ENCODE peak calls at places on chromosomes 13 and 19, in five cellular contexts. Z is ovary, H is adrenal gland, G is breast epithelium, Q is Peyer's patch. M is an unnamed sample.

GRCh38 chr13:107518292-107518691 is 697.0 kb downstream of the LIG4 start:
- DNase-seq in Z (no peak), H (no peak), G (no peak), Q (no peak), M (no peak)

GRCh38 chr19:14081797-14082674 is 3.5 kb downstream of the C19orf67 start:
- DNase-seq in Q (peak), Z (peak), G (peak), H (no peak), M (peak)

GRCh38 chr13:77502104-77502720 is 33.3 kb upstream of the SCEL start:
- DNase-seq in Q (no peak), Z (no peak), G (no peak), H (no peak), M (no peak)

GRCh38 chr19:54415208-54415900 is at the start of gene TTYH1:
- DNase-seq in H (no peak), Q (no peak), Z (no peak), G (no peak), M (no peak)

GRCh38 chr13:113669231-113669870 is 2.3 kb downstream of the GRK1 start:
- DNase-seq in G (peak), Q (peak), Z (no peak), H (no peak), M (no peak)

GRCh38 chr19:58183822-58184215 is 958 bp downstream of the ZNF274 start:
- DNase-seq in H (no peak), Q (no peak), G (no peak), Z (no peak), M (no peak)

GRCh38 chr19:13206581-13206980 is 56.4 kb downstream of the IER2 start:
- DNase-seq in Q (no peak), Z (no peak), H (no peak), G (no peak), M (no peak)

GRCh38 chr13:57631607-57632275 is at the start of gene PCDH17:
- DNase-seq in H (peak), G (peak), Z (no peak), Q (no peak), M (peak)

GRCh38 chr19:53019684-53020083 is 6.0 kb downstream of the ERVV-1 start:
- DNase-seq in G (no peak), H (peak), Q (peak), Z (no peak), M (peak)

GRCh38 chr19:11064831-11065303 is 24.4 kb upstream of the LDLR start:
- DNase-seq in Z (peak), H (peak), Q (no peak), G (no peak), M (peak)

GRCh38 chr13:62038214-62038613 is 622.6 kb upstream of the PCDH20 start:
- DNase-seq in H (no peak), Q (no peak), Z (no peak), G (no peak), M (no peak)

DNA sequence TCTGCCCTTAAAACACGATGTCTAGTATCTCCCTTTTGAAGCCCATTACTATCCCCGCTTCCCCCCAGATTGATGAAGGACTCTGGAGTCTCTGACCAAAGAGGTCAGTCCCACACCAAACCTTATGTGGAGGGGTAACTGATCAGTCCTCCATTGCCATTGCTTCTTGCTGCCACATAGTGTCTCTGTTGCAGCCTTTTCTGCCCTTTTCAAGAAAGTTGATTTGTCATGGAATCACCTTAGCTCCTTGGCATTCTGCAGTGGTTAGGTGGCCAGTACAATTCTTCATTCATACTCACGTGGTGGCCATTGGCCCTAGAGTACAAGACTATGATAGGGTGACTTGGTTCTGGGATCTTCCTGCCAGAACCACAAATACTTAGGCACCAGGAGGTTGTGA is 8.4 kb upstream of the HTR2A start:
- DNase-seq in Q (no peak), G (no peak), H (no peak), Z (no peak), M (no peak)
- TF ChIP-seq CTCF in Q (no peak), G (no peak), H (no peak), Z (no peak), M (no peak)

GRCh38 chr19:37594064-37594981 is at the start of the genes ZNF540 and ZNF571:
- DNase-seq in Z (peak), G (peak), Q (peak), H (peak), M (peak)
- TF ChIP-seq POLR2A in Z (peak), G (peak), Q (peak), H (no peak), M (no peak)

DNA sequence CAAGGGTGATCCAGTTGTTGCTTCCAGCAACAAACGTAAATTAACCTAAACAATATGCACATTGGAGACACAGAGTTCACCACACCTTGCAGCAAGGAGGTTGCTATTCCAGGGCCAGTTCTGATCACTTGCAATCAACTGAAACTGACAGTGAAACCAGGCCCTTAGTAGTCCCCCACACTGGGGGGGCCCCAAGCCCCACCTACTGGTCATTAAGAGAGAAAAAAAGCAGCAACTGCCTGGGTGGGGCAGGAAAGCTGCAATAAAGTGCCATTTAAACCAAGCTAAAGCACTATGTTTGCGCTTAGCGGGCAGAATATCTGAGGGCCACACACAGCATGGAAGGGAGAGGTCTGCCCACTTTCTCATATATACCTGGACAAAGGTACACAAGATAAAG is 51.5 kb downstream of the ATP7B start:
- DNase-seq in H (no peak), Q (peak), G (no peak), Z (no peak), M (no peak)
- TF ChIP-seq CTCF in H (no peak), Q (peak), G (no peak), Z (no peak), M (no peak)

DNA sequence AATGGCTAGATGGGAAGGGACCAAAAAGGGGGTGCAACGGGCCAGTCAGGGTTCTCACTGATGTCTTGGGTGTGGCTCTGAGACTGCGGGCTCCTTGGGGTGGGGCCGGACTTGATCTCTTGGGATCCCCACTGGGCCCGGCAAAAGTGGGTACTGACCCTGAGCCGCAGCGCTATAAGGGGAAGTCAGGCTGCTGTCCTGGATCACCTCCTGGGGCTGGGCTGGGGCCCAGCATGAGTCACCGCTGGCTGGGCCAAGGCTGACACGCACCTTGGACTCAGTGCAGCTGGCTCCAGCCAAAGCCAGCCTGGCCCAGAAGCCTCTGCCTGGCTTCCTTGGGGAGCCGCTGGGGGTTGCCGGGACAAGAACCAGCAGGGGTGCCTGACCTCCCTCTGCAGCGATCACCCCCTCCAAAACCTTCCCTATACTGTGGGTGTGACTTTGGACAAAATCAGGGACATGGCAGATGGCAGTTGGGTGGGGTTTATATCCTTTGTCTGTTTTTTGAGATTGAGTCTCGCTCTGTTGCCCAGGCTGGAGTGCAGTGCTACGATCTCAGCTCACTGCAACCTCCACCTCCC is 614 bp upstream of the IQCN start:
- DNase-seq in Z (peak), G (peak), H (peak), Q (peak), M (peak)
- TF ChIP-seq POLR2A in Z (no peak), G (peak), H (peak), Q (peak), M (no peak)

GRCh38 chr19:44525721-44526430 is 3.6 kb downstream of the CEACAM20 start:
- DNase-seq in Q (no peak), H (no peak), G (no peak), Z (no peak), M (no peak)
- TF ChIP-seq CTCF in Q (no peak), H (no peak), G (no peak), Z (no peak), M (no peak)

GRCh38 chr19:15669440-15669839 is 3.4 kb upstream of the CYP4F12 start:
- DNase-seq in Z (no peak), H (no peak), G (no peak), Q (no peak), M (no peak)
- TF ChIP-seq POLR2A in Z (no peak), H (no peak), G (no peak), Q (no peak), M (no peak)